ENCODE peak calls at places on chromosomes 13 and 19, in seven cellular contexts. W is A673, U is esophagus squamous epithelium, N is SK-N-SH, C is uterus, T is cardiac muscle cell, K is transverse colon. I is an unnamed sample. For H3K36me3, the result is how much of the 10 kb centered on the place peaks cover.

GRCh38 chr19:44747739-44748425 is 626 bp upstream of the BCL3 start:
- DNase-seq in U (no peak), K (peak), N (peak), W (peak), T (peak), C (peak), I (no peak)

GRCh38 chr13:110109910-110110309 is 197.0 kb downstream of the COL4A1 start:
- DNase-seq in W (no peak), K (peak), T (peak), U (no peak), C (peak), N (no peak), I (no peak)

GRCh38 chr19:56639217-56639616 is 3.7 kb upstream of the SMIM17 start:
- DNase-seq in N (no peak), W (peak), K (no peak), T (peak), U (no peak), C (no peak), I (no peak)

GRCh38 chr13:23673354-23673753 is 103.1 kb downstream of the TNFRSF19 start:
- DNase-seq in U (no peak), K (no peak), T (peak), N (no peak), W (no peak), C (peak), I (peak)

GRCh38 chr19:55486971-55487883 is 1.0 kb upstream of the SSC5D start:
- DNase-seq in U (no peak), W (peak), T (peak), N (peak), C (peak), K (peak), I (no peak)

GRCh38 chr13:45372189-45373115 is 31.5 kb upstream of the TPT1 start:
- DNase-seq in T (no peak), N (no peak), W (no peak), K (no peak), C (no peak), U (no peak), I (no peak)

GRCh38 chr13:64278493-64278892 is 2862.8 kb upstream of the PCDH20 start:
- DNase-seq in T (peak), N (no peak), C (no peak), W (peak), U (no peak), K (no peak), I (no peak)

GRCh38 chr19:39568604-39569003 is 28.6 kb upstream of the EID2 start:
- DNase-seq in T (peak), K (no peak), U (no peak), N (no peak), C (no peak), W (no peak), I (no peak)

GRCh38 chr19:46000497-46001246 is 5.4 kb downstream of the CCDC61 start:
- DNase-seq in C (no peak), U (no peak), N (peak), W (peak), K (peak), T (peak), I (no peak)

GRCh38 chr19:39277598-39277997 is 9.4 kb downstream of the IFNL2 start:
- DNase-seq in N (no peak), T (peak), C (no peak), K (no peak), W (no peak), U (no peak), I (no peak)

GRCh38 chr19:34578173-34578572 is 96.6 kb downstream of the WTIP start:
- DNase-seq in C (no peak), T (no peak), K (no peak), N (no peak), U (no peak), W (no peak), I (peak)
- H3K36me3 ChIP-seq in C (under half), T (under half), K (under half), N (under half), U (under half), W (under half), I (under half)

DNA sequence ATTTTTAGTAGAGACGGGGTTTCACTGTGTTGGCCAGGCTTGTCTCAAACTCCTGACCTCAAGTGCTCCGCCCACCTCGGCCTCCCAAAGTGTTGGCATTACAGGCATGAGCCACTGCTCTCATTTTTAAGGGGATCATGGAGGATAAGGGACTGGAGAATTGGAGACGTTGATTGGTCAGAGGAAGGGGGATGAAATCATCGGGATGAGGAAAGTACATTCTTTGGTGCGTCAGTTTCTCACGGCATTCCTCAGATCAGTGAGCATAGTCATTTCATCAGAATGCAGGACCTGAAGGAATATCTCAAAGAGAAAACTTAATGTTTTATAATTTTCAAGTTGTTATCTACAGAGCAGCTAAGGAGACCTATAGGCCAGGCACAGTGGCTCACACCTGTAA is 14.0 kb downstream of the ZNF114 start:
- DNase-seq in K (no peak), C (no peak), U (no peak), W (no peak), T (peak), N (no peak), I (no peak)
- H3K36me3 ChIP-seq in K (under half), C (under half), U (under half), W (under half), T (under half), N (under half), I (under half)

GRCh38 chr13:35475131-35475959 is 1.1 kb downstream of the MAB21L1 start:
- DNase-seq in K (peak), C (no peak), W (peak), T (peak), N (peak), U (no peak), I (no peak)
- H3K36me3 ChIP-seq in K (under half), C (under half), W (under half), T (under half), N (under half), U (under half), I (under half)

GRCh38 chr19:50414850-50415660 is 3.7 kb upstream of the SPIB start:
- DNase-seq in C (peak), W (peak), U (no peak), T (peak), K (peak), N (peak), I (no peak)
- H3K36me3 ChIP-seq in C (under half), W (under half), U (under half), T (under half), K (under half), N (under half), I (under half)

DNA sequence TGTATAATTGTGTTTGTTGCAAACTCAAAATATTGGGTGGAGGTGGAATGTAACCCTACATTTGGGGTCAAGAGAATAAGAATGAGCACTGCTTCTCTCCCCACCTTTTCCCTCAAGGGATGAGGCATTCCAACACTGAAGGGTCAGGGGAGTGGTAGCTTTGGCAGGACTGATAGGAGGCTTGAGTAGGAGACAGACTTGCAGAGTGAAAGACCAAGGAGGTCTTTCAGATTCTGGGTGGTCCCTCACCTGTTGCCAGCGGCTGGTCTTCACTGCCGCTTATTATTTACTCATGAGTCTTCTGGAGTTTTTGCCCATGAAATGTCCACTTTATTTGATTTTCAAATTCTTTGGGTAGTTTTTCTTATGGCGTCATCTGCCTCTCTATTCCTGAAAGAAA is 118.8 kb downstream of the LMO7 start:
- DNase-seq in C (no peak), K (no peak), T (no peak), W (no peak), N (no peak), U (no peak), I (no peak)
- H3K36me3 ChIP-seq in C (under half), K (under half), T (under half), W (under half), N (under half), U (under half), I (under half)

DNA sequence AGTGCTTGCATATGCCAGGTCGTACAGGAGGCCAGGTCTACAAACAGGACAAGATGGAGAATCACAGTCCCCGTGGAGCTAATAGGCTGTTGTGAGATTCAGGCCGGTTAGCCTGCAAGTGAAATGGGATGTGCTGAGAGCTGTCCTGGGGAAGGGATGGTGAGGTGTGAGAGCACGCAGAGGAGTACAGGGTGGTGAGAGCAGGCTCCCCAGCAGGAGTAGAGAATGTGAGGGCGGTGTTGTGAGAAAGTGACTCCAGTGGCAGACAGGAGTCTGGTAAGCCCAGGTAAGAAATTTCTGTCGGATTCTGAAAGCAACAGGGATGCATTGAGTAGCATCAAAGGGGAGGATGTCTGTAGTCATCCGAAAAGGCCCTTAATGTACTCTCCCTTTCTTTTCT is 50.7 kb upstream of the GPR183 start:
- DNase-seq in W (no peak), C (no peak), U (no peak), K (no peak), T (no peak), N (no peak), I (no peak)
- H3K36me3 ChIP-seq in W (under half), C (under half), U (under half), K (under half), T (under half), N (under half), I (under half)

GRCh38 chr19:27770095-27770494 is 1442.9 kb downstream of the UQCRFS1 start:
- DNase-seq in K (no peak), U (no peak), T (no peak), W (no peak), N (no peak), C (no peak), I (no peak)
- H3K36me3 ChIP-seq in K (under half), U (under half), T (under half), W (under half), N (under half), C (under half), I (under half)

GRCh38 chr19:37226248-37226647 is 8.2 kb downstream of the ZNF383 start:
- DNase-seq in N (no peak), C (no peak), W (no peak), K (no peak), U (no peak), T (no peak), I (no peak)
- H3K36me3 ChIP-seq in N (half or more), C (under half), W (under half), K (half or more), U (under half), T (under half), I (half or more)

DNA sequence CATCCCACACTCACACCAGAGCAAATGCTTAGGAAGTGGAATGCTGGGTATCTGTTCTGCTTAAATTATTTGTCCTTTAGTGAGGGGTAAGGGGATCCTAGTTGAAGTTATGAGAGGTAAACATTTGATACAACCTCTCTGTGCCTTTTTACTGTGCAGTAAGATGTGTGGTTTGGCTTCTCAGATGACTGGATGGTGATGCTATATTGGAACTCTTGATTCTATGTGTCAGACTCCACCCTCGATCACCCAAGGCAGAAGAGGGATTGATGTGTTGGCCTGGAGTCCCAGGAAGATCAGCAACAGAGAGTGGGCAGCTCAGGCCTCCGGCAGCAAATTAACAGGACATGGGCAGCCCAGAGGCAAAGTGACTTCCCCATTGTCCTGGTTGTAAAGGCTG is 66.7 kb downstream of the SIPA1L3 start:
- DNase-seq in C (no peak), U (no peak), W (no peak), N (no peak), K (no peak), T (no peak), I (no peak)
- H3K36me3 ChIP-seq in C (under half), U (under half), W (under half), N (under half), K (under half), T (under half), I (under half)